ENCODE peak calls at places on chromosomes 12 and 14, in five cellular contexts. L is HCT116, O is dorsolateral prefrontal cortex, D is pancreas, M is PC-3. W is an unnamed sample.

GRCh38 chr14:22811752-22812151 is 3.5 kb downstream of the SLC7A7 start:
- DNase-seq in O (no peak), L (no peak), M (no peak), D (no peak), W (no peak)

GRCh38 chr12:47328831-47329545 is 249.2 kb upstream of the AMIGO2 start:
- DNase-seq in L (no peak), O (no peak), D (no peak), M (peak; percentile 77), W (no peak)

GRCh38 chr12:46266869-46267617 is 1.8 kb downstream of the SLC38A1 start:
- DNase-seq in L (no peak), O (peak; percentile 71), D (peak; percentile 74), M (peak; percentile 48), W (peak; percentile 85)

GRCh38 chr12:27280412-27280811 is 36.3 kb downstream of the STK38L start:
- DNase-seq in L (no peak), D (no peak), O (no peak), M (no peak), W (peak; percentile 55)

GRCh38 chr12:119802472-119802871 is 74.6 kb downstream of the CIT start:
- DNase-seq in D (no peak), M (no peak), O (peak; percentile 87), L (no peak), W (no peak)

GRCh38 chr12:6067152-6067916 is 57.1 kb downstream of the VWF start:
- DNase-seq in O (no peak), M (peak; percentile 75), L (peak; percentile 76), D (no peak), W (peak; percentile 59)

GRCh38 chr12:93591137-93591868 is 18.8 kb downstream of the SOCS2 start:
- DNase-seq in L (peak; percentile 64), O (peak; percentile 8), M (peak; percentile 68), D (peak; percentile 67), W (peak; percentile 85)

GRCh38 chr12:62138527-62138926 is 121.7 kb upstream of the USP15 start:
- DNase-seq in D (no peak), M (no peak), O (no peak), L (no peak), W (no peak)

GRCh38 chr14:101575581-101575980 is 14.3 kb downstream of the DIO3 start:
- DNase-seq in L (no peak), M (no peak), D (no peak), O (no peak), W (no peak)

GRCh38 chr12:85405781-85406522 is 125.9 kb downstream of the ALX1 start:
- DNase-seq in D (no peak), L (no peak), M (no peak), O (no peak), W (no peak)

GRCh38 chr14:68676511-68676943 is 116.3 kb downstream of the ZFP36L1 start:
- DNase-seq in M (no peak), D (no peak), O (no peak), L (no peak), W (peak; percentile 64)

GRCh38 chr12:117936722-117937484 is 31.9 kb downstream of the KSR2 start:
- DNase-seq in L (no peak), D (no peak), O (no peak), M (no peak), W (no peak)

GRCh38 chr14:93800038-93800937 is 12.0 kb upstream of the PRIMA1 start:
- DNase-seq in O (no peak), L (no peak), D (no peak), M (no peak), W (no peak)

GRCh38 chr14:39641224-39641623 is 209.0 kb upstream of the FBXO33 start:
- DNase-seq in M (no peak), L (no peak), O (no peak), D (no peak), W (no peak)

GRCh38 chr14:104393898-104394605 is 185.5 kb upstream of the C14orf180 start:
- DNase-seq in D (peak; percentile 50), L (no peak), O (no peak), M (no peak), W (peak; percentile 82)

GRCh38 chr12:124506145-124506831 is 61.1 kb downstream of the NCOR2 start:
- DNase-seq in L (no peak), O (peak; percentile 51), M (peak; percentile 15), D (peak; percentile 82), W (peak; percentile 68)

GRCh38 chr14:68879321-68879781 is 86.5 kb upstream of the ZFP36L1 start:
- DNase-seq in O (no peak), D (peak; percentile 39), M (no peak), L (no peak), W (peak; percentile 51)

GRCh38 chr14:49972199-49972671 is 79.4 kb downstream of the ARF6 start:
- DNase-seq in L (no peak), M (peak; percentile 90), O (peak; percentile 26), D (no peak), W (no peak)

GRCh38 chr12:93447555-93448265 is 6.0 kb upstream of the UBE2N start:
- DNase-seq in L (no peak), O (no peak), D (no peak), M (no peak), W (no peak)

GRCh38 chr12:64943686-64944085 is 119.2 kb downstream of the TBC1D30 start:
- DNase-seq in O (no peak), M (peak; percentile 37), D (no peak), L (no peak), W (no peak)

GRCh38 chr12:89309452-89309802 is 42.9 kb downstream of the DUSP6 start:
- DNase-seq in L (no peak), O (no peak), D (no peak), M (no peak), W (no peak)
- H3K4me3 ChIP-seq in L (no peak overlapping the region), O (no peak overlapping the region), D (no peak overlapping the region), M (no peak overlapping the region), W (no peak overlapping the region)

GRCh38 chr12:104747956-104748355 is 210.1 kb downstream of the SLC41A2 start:
- DNase-seq in O (no peak), D (no peak), L (no peak), M (no peak), W (no peak)
- H3K4me3 ChIP-seq in O (no peak overlapping the region), D (no peak overlapping the region), L (no peak overlapping the region), M (no peak overlapping the region), W (no peak overlapping the region)

GRCh38 chr14:77142289-77142814 is 761 bp upstream of the ZDHHC22 start:
- DNase-seq in O (no peak), D (peak; percentile 10), L (no peak), M (no peak), W (no peak)

GRCh38 chr14:77143071-77143470 is 1.5 kb upstream of the ZDHHC22 start:
- DNase-seq in D (peak; percentile 43), L (no peak), M (no peak), O (peak; percentile 56), W (no peak)

GRCh38 chr14:77140343-77140936 is 1.2 kb downstream of the ZDHHC22 start:
- DNase-seq in D (no peak), L (no peak), O (no peak), M (no peak), W (no peak)

GRCh38 chr14:77140937-77141591 is 527 bp downstream of the ZDHHC22 start:
- DNase-seq in D (peak; percentile 72), O (peak; percentile 56), L (no peak), M (peak; percentile 49), W (no peak)

GRCh38 chr14:77141592-77142288 is at the start of gene ZDHHC22:
- DNase-seq in L (no peak), M (no peak), O (peak; percentile 46), D (no peak), W (no peak)
- H3K4me3 ChIP-seq in L (peak within 1 kb of the TSS; percentile 62), M (peak within 1 kb of the TSS; percentile 74), O (peak within 1 kb of the TSS; percentile 73), D (peak within 1 kb of the TSS; percentile 7), W (peak within 1 kb of the TSS; percentile 34)

DNA sequence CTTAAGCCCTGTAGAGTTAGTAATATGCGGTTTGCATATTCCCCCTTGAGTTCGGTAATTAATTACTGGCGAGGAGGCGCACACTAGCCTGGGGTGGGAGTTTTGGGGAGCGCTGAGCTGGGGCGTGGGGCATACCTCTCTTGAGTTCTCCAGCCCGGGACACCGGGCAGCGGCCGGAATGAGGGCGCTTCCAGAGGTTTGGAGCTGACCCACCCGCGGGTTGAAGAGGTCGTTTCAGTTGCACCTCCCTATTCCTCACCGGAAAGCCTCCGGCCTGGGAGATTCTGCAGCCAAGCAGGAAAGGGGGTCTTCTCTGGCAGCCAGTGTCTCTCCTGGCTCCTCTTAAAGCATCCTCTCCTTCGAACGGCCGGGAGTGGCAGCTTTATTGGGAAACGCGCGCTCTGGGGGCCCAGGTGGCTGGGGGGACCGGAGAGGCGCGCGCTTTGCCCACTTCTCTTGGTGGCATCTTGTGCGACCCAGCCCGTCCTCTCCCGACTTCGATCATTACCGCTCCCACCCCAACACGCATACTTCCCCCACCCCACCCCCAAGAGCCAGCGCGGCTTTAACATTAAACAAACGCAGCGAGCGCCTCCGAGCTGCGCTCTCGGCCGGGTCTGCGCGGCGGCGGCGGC is 3.9 kb upstream of the LHX5 start:
- DNase-seq in O (no peak), M (no peak), D (no peak), L (no peak), W (no peak)
- H3K4me3 ChIP-seq in O (no peak overlapping the region), M (no peak overlapping the region), D (no peak overlapping the region), L (no peak overlapping the region), W (no peak overlapping the region)

GRCh38 chr12:122918827-122919226 is 22.9 kb upstream of the VPS37B start:
- DNase-seq in L (no peak), D (no peak), M (peak; percentile 27), O (no peak), W (no peak)

GRCh38 chr12:122921917-122922316 is 26.0 kb upstream of the VPS37B start:
- DNase-seq in D (no peak), L (no peak), O (no peak), M (no peak), W (no peak)

GRCh38 chr12:122920687-122921086 is 24.8 kb upstream of the VPS37B start:
- DNase-seq in M (no peak), D (no peak), O (no peak), L (no peak), W (no peak)

GRCh38 chr12:122917508-122918227 is 21.7 kb upstream of the VPS37B start:
- DNase-seq in M (peak; percentile 93), L (no peak), O (no peak), D (no peak), W (peak; percentile 79)
- H3K4me3 ChIP-seq in M (no peak overlapping the region), L (no peak overlapping the region), O (no peak overlapping the region), D (no peak overlapping the region), W (no peak overlapping the region)

GRCh38 chr14:64643709-64644108 is 60.5 kb upstream of the PLEKHG3 start:
- DNase-seq in M (no peak), D (no peak), O (no peak), L (no peak), W (no peak)
- H3K4me3 ChIP-seq in M (no peak overlapping the region), D (no peak overlapping the region), O (no peak overlapping the region), L (no peak overlapping the region), W (no peak overlapping the region)

GRCh38 chr12:123389560-123390351 is 5.8 kb downstream of the KMT5A start:
- DNase-seq in L (no peak), M (peak; percentile 60), O (peak; percentile 30), D (peak; percentile 75), W (peak; percentile 46)

GRCh38 chr12:123388948-123389559 is 5.1 kb downstream of the KMT5A start:
- DNase-seq in O (no peak), M (no peak), D (no peak), L (no peak), W (peak; percentile 52)

GRCh38 chr12:123391546-123392343 is 7.8 kb downstream of the KMT5A start:
- DNase-seq in L (no peak), D (no peak), M (no peak), O (no peak), W (no peak)

GRCh38 chr12:123388218-123388947 is 4.5 kb downstream of the KMT5A start:
- DNase-seq in D (peak; percentile 90), L (no peak), O (peak; percentile 73), M (peak; percentile 76), W (peak; percentile 67)

GRCh38 chr12:123390415-123391093 is 6.6 kb downstream of the KMT5A start:
- DNase-seq in M (no peak), D (no peak), O (no peak), L (no peak), W (no peak)
- H3K4me3 ChIP-seq in M (peak overlapping the region; percentile 92), D (peak overlapping the region; percentile 40), O (peak overlapping the region; percentile 77), L (peak overlapping the region; percentile 72), W (peak overlapping the region; percentile 66)

W was measured in Peyer's patch.